ENCODE peak calls at places on chromosomes 11 and 22, in seven cellular contexts. One of them, this sample, is unnamed. For H3K4me1, the result is how much of the 10 kb centered on the place peaks cover.

GRCh38 chr11:106091480-106092123 is 14.1 kb downstream of the AASDHPPT start:
- DNase-seq in CD4-positive, alpha-beta memory T cell: no peak
- DNase-seq in right lobe of liver: no peak
- DNase-seq in PC-9: no peak
- DNase-seq in adrenal gland: no peak
- DNase-seq in IMR-90: peak
- DNase-seq in hepatocyte: peak
- DNase-seq in this sample: no peak

GRCh38 chr11:1087961-1088926 is 13.6 kb downstream of the MUC2 start:
- DNase-seq in IMR-90: no peak
- DNase-seq in CD4-positive, alpha-beta memory T cell: no peak
- DNase-seq in right lobe of liver: peak
- DNase-seq in adrenal gland: no peak
- DNase-seq in PC-9: no peak
- DNase-seq in hepatocyte: no peak
- DNase-seq in this sample: peak

GRCh38 chr11:67060111-67060522 is 3.5 kb downstream of the RHOD start:
- DNase-seq in hepatocyte: no peak
- DNase-seq in PC-9: peak
- DNase-seq in IMR-90: peak
- DNase-seq in adrenal gland: no peak
- DNase-seq in CD4-positive, alpha-beta memory T cell: no peak
- DNase-seq in right lobe of liver: peak
- DNase-seq in this sample: no peak

GRCh38 chr11:58787903-58788302 is 56.2 kb upstream of the GLYAT start:
- DNase-seq in IMR-90: peak
- DNase-seq in CD4-positive, alpha-beta memory T cell: no peak
- DNase-seq in PC-9: peak
- DNase-seq in right lobe of liver: no peak
- DNase-seq in hepatocyte: no peak
- DNase-seq in adrenal gland: no peak
- DNase-seq in this sample: no peak

GRCh38 chr11:50187220-50187619 is 154.5 kb downstream of the OR4C45 start:
- DNase-seq in adrenal gland: no peak
- DNase-seq in CD4-positive, alpha-beta memory T cell: no peak
- DNase-seq in right lobe of liver: no peak
- DNase-seq in IMR-90: no peak
- DNase-seq in PC-9: no peak
- DNase-seq in hepatocyte: no peak
- DNase-seq in this sample: no peak

GRCh38 chr22:19878461-19879247 is 24.0 kb upstream of the GNB1L start:
- DNase-seq in adrenal gland: peak
- DNase-seq in PC-9: no peak
- DNase-seq in hepatocyte: no peak
- DNase-seq in IMR-90: peak
- DNase-seq in right lobe of liver: peak
- DNase-seq in CD4-positive, alpha-beta memory T cell: no peak
- DNase-seq in this sample: peak

GRCh38 chr22:23275751-23276150 is 95.4 kb downstream of the BCR start:
- DNase-seq in hepatocyte: no peak
- DNase-seq in CD4-positive, alpha-beta memory T cell: no peak
- DNase-seq in right lobe of liver: no peak
- DNase-seq in adrenal gland: no peak
- DNase-seq in PC-9: no peak
- DNase-seq in IMR-90: no peak
- DNase-seq in this sample: peak

GRCh38 chr22:39388261-39389011 is 11.1 kb upstream of the TAB1 start:
- DNase-seq in CD4-positive, alpha-beta memory T cell: peak
- DNase-seq in PC-9: peak
- DNase-seq in hepatocyte: peak
- DNase-seq in adrenal gland: peak
- DNase-seq in right lobe of liver: peak
- DNase-seq in IMR-90: peak
- DNase-seq in this sample: peak

GRCh38 chr11:130653838-130654601 is 205.6 kb downstream of the ADAMTS15 start:
- DNase-seq in hepatocyte: no peak
- DNase-seq in IMR-90: peak
- DNase-seq in PC-9: no peak
- DNase-seq in adrenal gland: peak
- DNase-seq in CD4-positive, alpha-beta memory T cell: no peak
- DNase-seq in right lobe of liver: peak
- DNase-seq in this sample: peak

GRCh38 chr11:67285541-67286498 is 3.3 kb upstream of the ANKRD13D start:
- DNase-seq in adrenal gland: no peak
- DNase-seq in CD4-positive, alpha-beta memory T cell: peak
- DNase-seq in PC-9: no peak
- DNase-seq in hepatocyte: no peak
- DNase-seq in IMR-90: no peak
- DNase-seq in right lobe of liver: peak
- DNase-seq in this sample: peak

DNA sequence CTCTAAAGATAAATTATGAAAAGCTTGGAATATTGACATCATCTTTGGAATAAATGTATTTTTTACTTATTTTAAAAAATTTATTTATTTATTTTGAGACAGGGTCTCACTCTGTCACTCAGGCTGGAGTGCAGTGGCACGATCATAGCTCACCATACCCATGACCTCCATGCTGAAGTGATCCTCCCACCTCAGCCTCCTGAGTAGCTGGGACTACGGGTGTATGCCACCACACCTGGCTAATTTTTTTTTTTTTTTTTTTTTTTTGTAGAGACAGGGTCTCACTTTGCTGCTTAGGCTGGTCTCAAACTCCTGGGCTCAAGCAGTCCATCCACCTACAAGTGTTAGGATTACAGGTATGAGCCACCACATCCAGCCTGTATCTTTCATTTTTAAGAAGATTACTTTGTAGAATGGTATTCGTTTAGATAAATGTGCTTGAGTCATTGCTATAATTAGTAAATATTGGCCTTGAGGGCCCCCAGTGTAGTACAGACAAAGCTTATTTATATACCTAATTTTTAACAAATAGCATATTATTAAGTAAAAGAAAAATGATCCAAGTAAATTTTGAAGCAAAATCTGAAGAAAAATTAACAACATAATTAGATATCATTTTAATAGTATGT is 8.5 kb downstream of the SWAP70 start:
- DNase-seq in adrenal gland: no peak
- DNase-seq in CD4-positive, alpha-beta memory T cell: no peak
- DNase-seq in hepatocyte: no peak
- DNase-seq in right lobe of liver: no peak
- DNase-seq in PC-9: no peak
- DNase-seq in IMR-90: peak
- DNase-seq in this sample: no peak
- H3K4me3 ChIP-seq in adrenal gland: no peak
- H3K4me3 ChIP-seq in CD4-positive, alpha-beta memory T cell: no peak
- H3K4me3 ChIP-seq in hepatocyte: no peak
- H3K4me3 ChIP-seq in right lobe of liver: no peak
- H3K4me3 ChIP-seq in PC-9: no peak
- H3K4me3 ChIP-seq in IMR-90: no peak
- H3K4me3 ChIP-seq in this sample: no peak

GRCh38 chr11:62665630-62666258 is 632 bp downstream of the CSKMT start:
- DNase-seq in adrenal gland: peak
- DNase-seq in IMR-90: peak
- DNase-seq in hepatocyte: peak
- DNase-seq in CD4-positive, alpha-beta memory T cell: peak
- DNase-seq in right lobe of liver: peak
- DNase-seq in PC-9: peak
- DNase-seq in this sample: peak
- H3K4me1 ChIP-seq in adrenal gland: under half
- H3K4me1 ChIP-seq in IMR-90: under half
- H3K4me1 ChIP-seq in hepatocyte: under half
- H3K4me1 ChIP-seq in CD4-positive, alpha-beta memory T cell: under half
- H3K4me1 ChIP-seq in right lobe of liver: under half
- H3K4me1 ChIP-seq in PC-9: under half
- H3K4me1 ChIP-seq in this sample: under half

DNA sequence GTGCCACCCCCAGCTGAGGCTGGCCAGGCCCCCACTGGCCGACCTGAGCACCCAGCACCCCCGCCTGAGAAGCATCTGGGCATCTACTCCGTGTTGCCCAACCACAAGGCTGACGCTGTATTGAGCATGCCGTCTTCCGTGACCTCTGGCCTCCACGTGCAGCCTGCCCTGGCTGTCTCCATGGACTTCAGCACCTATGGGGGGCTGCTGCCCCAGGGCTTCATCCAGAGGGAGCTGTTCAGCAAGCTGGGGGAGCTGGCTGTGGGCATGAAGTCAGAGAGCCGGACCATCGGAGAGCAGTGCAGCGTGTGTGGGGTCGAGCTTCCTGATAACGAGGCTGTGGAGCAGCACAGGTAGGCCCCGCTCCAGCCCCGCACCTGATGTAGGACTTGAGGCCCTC is 4.7 kb downstream of the ZBTB16 start:
- DNase-seq in CD4-positive, alpha-beta memory T cell: no peak
- DNase-seq in hepatocyte: no peak
- DNase-seq in adrenal gland: no peak
- DNase-seq in IMR-90: no peak
- DNase-seq in right lobe of liver: peak
- DNase-seq in PC-9: no peak
- DNase-seq in this sample: no peak
- H3K4me3 ChIP-seq in CD4-positive, alpha-beta memory T cell: no peak
- H3K4me3 ChIP-seq in hepatocyte: no peak
- H3K4me3 ChIP-seq in adrenal gland: no peak
- H3K4me3 ChIP-seq in IMR-90: no peak
- H3K4me3 ChIP-seq in right lobe of liver: no peak
- H3K4me3 ChIP-seq in PC-9: no peak
- H3K4me3 ChIP-seq in this sample: peak

GRCh38 chr11:69012092-69013008 is 696 bp downstream of the MRGPRF start:
- DNase-seq in PC-9: no peak
- DNase-seq in IMR-90: peak
- DNase-seq in adrenal gland: no peak
- DNase-seq in right lobe of liver: no peak
- DNase-seq in CD4-positive, alpha-beta memory T cell: no peak
- DNase-seq in hepatocyte: no peak
- DNase-seq in this sample: peak
- H3K4me1 ChIP-seq in PC-9: under half
- H3K4me1 ChIP-seq in IMR-90: under half
- H3K4me1 ChIP-seq in adrenal gland: under half
- H3K4me1 ChIP-seq in right lobe of liver: under half
- H3K4me1 ChIP-seq in CD4-positive, alpha-beta memory T cell: under half
- H3K4me1 ChIP-seq in hepatocyte: half or more
- H3K4me1 ChIP-seq in this sample: under half

DNA sequence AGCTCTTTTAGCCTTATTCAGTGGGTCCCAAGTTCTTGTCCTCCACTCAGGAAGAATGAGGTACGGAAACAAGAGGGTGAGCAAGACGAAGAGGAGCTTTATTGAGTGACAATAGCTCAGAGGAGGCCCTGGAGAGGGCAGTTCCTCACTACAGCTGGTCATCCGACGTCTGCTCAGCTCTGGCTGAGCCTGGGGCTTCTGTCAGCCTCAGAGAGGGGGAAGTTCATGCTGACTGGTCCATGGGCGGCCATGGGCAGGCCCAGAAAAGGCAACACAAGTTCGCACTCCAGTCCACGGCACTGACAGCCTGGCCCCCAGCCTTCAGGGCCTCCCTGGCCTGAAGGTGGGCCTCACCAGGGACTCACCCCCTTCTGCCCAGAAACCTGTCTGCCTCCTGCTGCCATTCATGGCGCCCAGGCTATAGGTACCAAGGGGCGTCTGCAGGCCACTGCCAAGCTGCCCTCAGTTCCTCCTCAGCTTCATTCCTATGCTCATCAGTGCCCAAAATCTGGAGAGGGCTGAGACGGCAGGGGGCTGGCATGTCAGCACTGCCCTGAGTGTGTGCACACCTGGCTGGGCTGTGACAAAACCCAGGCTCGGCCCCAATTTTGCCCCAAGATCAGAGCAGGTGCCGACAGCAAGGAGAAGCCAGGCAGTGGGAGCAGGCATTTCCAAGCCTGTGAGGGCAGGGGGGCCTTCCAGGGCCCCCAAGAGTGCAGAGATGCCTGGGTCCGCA is 21.7 kb upstream of the KIAA0930 start:
- DNase-seq in CD4-positive, alpha-beta memory T cell: no peak
- DNase-seq in right lobe of liver: no peak
- DNase-seq in hepatocyte: no peak
- DNase-seq in IMR-90: no peak
- DNase-seq in PC-9: no peak
- DNase-seq in adrenal gland: no peak
- DNase-seq in this sample: no peak
- H3K4me3 ChIP-seq in CD4-positive, alpha-beta memory T cell: no peak
- H3K4me3 ChIP-seq in right lobe of liver: no peak
- H3K4me3 ChIP-seq in hepatocyte: no peak
- H3K4me3 ChIP-seq in IMR-90: no peak
- H3K4me3 ChIP-seq in PC-9: no peak
- H3K4me3 ChIP-seq in adrenal gland: no peak
- H3K4me3 ChIP-seq in this sample: no peak

GRCh38 chr11:2888266-2888968 is 2.8 kb upstream of the CDKN1C start:
- DNase-seq in adrenal gland: peak
- DNase-seq in right lobe of liver: peak
- DNase-seq in PC-9: peak
- DNase-seq in IMR-90: peak
- DNase-seq in CD4-positive, alpha-beta memory T cell: peak
- DNase-seq in hepatocyte: peak
- DNase-seq in this sample: peak

GRCh38 chr11:2886191-2886894 is 768 bp upstream of the CDKN1C start:
- DNase-seq in right lobe of liver: peak
- DNase-seq in hepatocyte: peak
- DNase-seq in adrenal gland: peak
- DNase-seq in PC-9: no peak
- DNase-seq in IMR-90: no peak
- DNase-seq in CD4-positive, alpha-beta memory T cell: no peak
- DNase-seq in this sample: peak

GRCh38 chr11:2886936-2887335 is 1.4 kb upstream of the CDKN1C start:
- DNase-seq in right lobe of liver: no peak
- DNase-seq in hepatocyte: no peak
- DNase-seq in IMR-90: no peak
- DNase-seq in adrenal gland: no peak
- DNase-seq in CD4-positive, alpha-beta memory T cell: no peak
- DNase-seq in PC-9: no peak
- DNase-seq in this sample: no peak

GRCh38 chr11:2889399-2890273 is 4.1 kb upstream of the CDKN1C start:
- DNase-seq in PC-9: no peak
- DNase-seq in right lobe of liver: no peak
- DNase-seq in IMR-90: no peak
- DNase-seq in hepatocyte: no peak
- DNase-seq in CD4-positive, alpha-beta memory T cell: no peak
- DNase-seq in adrenal gland: no peak
- DNase-seq in this sample: peak

GRCh38 chr11:2887526-2888195 is 2.1 kb upstream of the CDKN1C start:
- DNase-seq in CD4-positive, alpha-beta memory T cell: no peak
- DNase-seq in right lobe of liver: no peak
- DNase-seq in IMR-90: no peak
- DNase-seq in PC-9: no peak
- DNase-seq in hepatocyte: no peak
- DNase-seq in adrenal gland: no peak
- DNase-seq in this sample: peak
- H3K4me1 ChIP-seq in CD4-positive, alpha-beta memory T cell: under half
- H3K4me1 ChIP-seq in right lobe of liver: under half
- H3K4me1 ChIP-seq in IMR-90: under half
- H3K4me1 ChIP-seq in PC-9: under half
- H3K4me1 ChIP-seq in hepatocyte: under half
- H3K4me1 ChIP-seq in adrenal gland: under half
- H3K4me1 ChIP-seq in this sample: under half

DNA sequence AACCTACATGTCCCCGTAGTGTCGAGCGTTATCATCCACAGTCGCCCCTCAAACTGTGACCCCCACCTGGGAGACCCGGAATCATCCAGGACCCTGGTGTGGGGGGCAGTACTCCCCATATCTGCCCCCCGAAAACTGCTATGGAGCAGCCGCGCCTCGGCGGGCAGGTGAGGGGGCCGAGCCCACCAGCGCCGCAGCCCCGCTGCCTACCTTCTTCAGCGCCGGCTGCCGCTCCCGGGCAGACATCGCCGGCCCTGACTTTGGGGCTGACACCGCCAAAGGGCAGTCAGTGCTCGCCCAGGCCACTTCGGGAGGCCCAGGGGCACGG is 825 bp downstream of the ARHGAP20 start:
- DNase-seq in right lobe of liver: no peak
- DNase-seq in CD4-positive, alpha-beta memory T cell: no peak
- DNase-seq in hepatocyte: no peak
- DNase-seq in adrenal gland: no peak
- DNase-seq in IMR-90: no peak
- DNase-seq in PC-9: no peak
- DNase-seq in this sample: no peak
- H3K4me3 ChIP-seq in right lobe of liver: peak
- H3K4me3 ChIP-seq in CD4-positive, alpha-beta memory T cell: no peak
- H3K4me3 ChIP-seq in hepatocyte: peak
- H3K4me3 ChIP-seq in adrenal gland: peak
- H3K4me3 ChIP-seq in IMR-90: peak
- H3K4me3 ChIP-seq in PC-9: no peak
- H3K4me3 ChIP-seq in this sample: peak

This sample was measured in right cardiac atrium.